ENCODE peak calls at places on chromosomes 7 and 10, in four cellular contexts. One of them, this sample, is unnamed.

GRCh38 chr10:110425684-110426293 is 71.9 kb upstream of the DUSP5 start:
- DNase-seq in prostate gland: no peak
- DNase-seq in AG09309: peak
- DNase-seq in neural crest cell: no peak
- DNase-seq in this sample: no peak

GRCh38 chr7:32890010-32890552 is 1.5 kb downstream of the KBTBD2 start:
- DNase-seq in prostate gland: peak
- DNase-seq in AG09309: no peak
- DNase-seq in neural crest cell: no peak
- DNase-seq in this sample: no peak

GRCh38 chr10:102621418-102622325 is 22.6 kb upstream of the TRIM8 start:
- DNase-seq in AG09309: no peak
- DNase-seq in neural crest cell: no peak
- DNase-seq in prostate gland: peak
- DNase-seq in this sample: peak

GRCh38 chr10:16987976-16988610 is 141.5 kb downstream of the CUBN start:
- DNase-seq in neural crest cell: no peak
- DNase-seq in AG09309: no peak
- DNase-seq in prostate gland: no peak
- DNase-seq in this sample: no peak

GRCh38 chr7:98212532-98213041 is 1.3 kb downstream of the BHLHA15 start:
- DNase-seq in AG09309: no peak
- DNase-seq in neural crest cell: no peak
- DNase-seq in prostate gland: no peak
- DNase-seq in this sample: no peak

GRCh38 chr10:78274491-78274890 is 240.8 kb downstream of the RPS24 start:
- DNase-seq in AG09309: no peak
- DNase-seq in neural crest cell: no peak
- DNase-seq in prostate gland: no peak
- DNase-seq in this sample: no peak

GRCh38 chr10:31288961-31289360 is 30.1 kb upstream of the ZEB1 start:
- DNase-seq in AG09309: peak
- DNase-seq in prostate gland: no peak
- DNase-seq in neural crest cell: no peak
- DNase-seq in this sample: no peak

GRCh38 chr7:142356166-142356565 is 98.3 kb upstream of the PRSS58 start:
- DNase-seq in prostate gland: no peak
- DNase-seq in AG09309: no peak
- DNase-seq in neural crest cell: no peak
- DNase-seq in this sample: no peak

GRCh38 chr7:92614586-92615237 is 24.5 kb upstream of the FAM133B start:
- DNase-seq in neural crest cell: no peak
- DNase-seq in AG09309: peak
- DNase-seq in prostate gland: no peak
- DNase-seq in this sample: no peak

GRCh38 chr7:147700702-147701101 is 889.9 kb upstream of the C7orf33 start:
- DNase-seq in neural crest cell: no peak
- DNase-seq in prostate gland: no peak
- DNase-seq in AG09309: no peak
- DNase-seq in this sample: no peak

GRCh38 chr7:22549667-22550513 is 49.9 kb upstream of the STEAP1B start:
- DNase-seq in neural crest cell: peak
- DNase-seq in AG09309: no peak
- DNase-seq in prostate gland: no peak
- DNase-seq in this sample: no peak

GRCh38 chr10:30070001-30070759 is 10.8 kb upstream of the JCAD start:
- DNase-seq in neural crest cell: no peak
- DNase-seq in prostate gland: no peak
- DNase-seq in AG09309: peak
- DNase-seq in this sample: no peak

GRCh38 chr7:106820321-106821217 is 44.5 kb upstream of the PIK3CG start:
- DNase-seq in prostate gland: no peak
- DNase-seq in neural crest cell: no peak
- DNase-seq in AG09309: no peak
- DNase-seq in this sample: no peak

GRCh38 chr7:43110790-43111362 is 1.6 kb upstream of the HECW1 start:
- DNase-seq in prostate gland: no peak
- DNase-seq in neural crest cell: no peak
- DNase-seq in AG09309: no peak
- DNase-seq in this sample: no peak

GRCh38 chr7:69334706-69335105 is 263.6 kb upstream of the AUTS2 start:
- DNase-seq in AG09309: no peak
- DNase-seq in neural crest cell: no peak
- DNase-seq in prostate gland: no peak
- DNase-seq in this sample: no peak

GRCh38 chr7:47724335-47724982 is 142.5 kb upstream of the TNS3 start:
- DNase-seq in AG09309: peak
- DNase-seq in neural crest cell: no peak
- DNase-seq in prostate gland: no peak
- DNase-seq in this sample: no peak

GRCh38 chr7:157412021-157412443 is 75.2 kb downstream of the DNAJB6 start:
- DNase-seq in neural crest cell: no peak
- DNase-seq in prostate gland: no peak
- DNase-seq in AG09309: peak
- DNase-seq in this sample: no peak

GRCh38 chr7:108716783-108717182 is 147.1 kb downstream of the DNAJB9 start:
- DNase-seq in AG09309: peak
- DNase-seq in prostate gland: no peak
- DNase-seq in neural crest cell: no peak
- DNase-seq in this sample: no peak

GRCh38 chr10:104336829-104337526 is 1.3 kb downstream of the ITPRIP start:
- DNase-seq in AG09309: peak
- DNase-seq in prostate gland: no peak
- DNase-seq in neural crest cell: no peak
- DNase-seq in this sample: no peak

GRCh38 chr7:18762189-18762588 is 266.6 kb downstream of the HDAC9 start:
- DNase-seq in AG09309: no peak
- DNase-seq in neural crest cell: no peak
- DNase-seq in prostate gland: no peak
- DNase-seq in this sample: no peak

GRCh38 chr10:98920807-98921206 is 314.8 kb downstream of the HPSE2 start:
- DNase-seq in neural crest cell: no peak
- DNase-seq in prostate gland: no peak
- DNase-seq in AG09309: no peak
- DNase-seq in this sample: no peak

GRCh38 chr10:131311661-131312260 is at the start of gene TCERG1L:
- DNase-seq in AG09309: no peak
- DNase-seq in prostate gland: no peak
- DNase-seq in neural crest cell: peak
- DNase-seq in this sample: no peak

GRCh38 chr10:79345241-79346011 is 1.8 kb upstream of the PPIF start:
- DNase-seq in AG09309: no peak
- DNase-seq in neural crest cell: no peak
- DNase-seq in prostate gland: no peak
- DNase-seq in this sample: no peak

GRCh38 chr10:90372442-90372841 is 485.4 kb downstream of the HTR7 start:
- DNase-seq in prostate gland: no peak
- DNase-seq in AG09309: no peak
- DNase-seq in neural crest cell: no peak
- DNase-seq in this sample: no peak

GRCh38 chr7:132353902-132354301 is 222.4 kb downstream of the PLXNA4 start:
- DNase-seq in prostate gland: no peak
- DNase-seq in AG09309: no peak
- DNase-seq in neural crest cell: no peak
- DNase-seq in this sample: no peak

GRCh38 chr10:56646712-56647111 is 285.7 kb upstream of the ZWINT start:
- DNase-seq in neural crest cell: no peak
- DNase-seq in AG09309: no peak
- DNase-seq in prostate gland: no peak
- DNase-seq in this sample: no peak

GRCh38 chr7:24979470-24979862 is 512 bp downstream of the OSBPL3 start:
- DNase-seq in neural crest cell: peak
- DNase-seq in AG09309: no peak
- DNase-seq in prostate gland: peak
- DNase-seq in this sample: no peak

GRCh38 chr7:74379938-74380337 is 73.8 kb upstream of the GTF2IRD1 start:
- DNase-seq in AG09309: no peak
- DNase-seq in prostate gland: peak
- DNase-seq in neural crest cell: no peak
- DNase-seq in this sample: peak

GRCh38 chr7:7791523-7791922 is 73.1 kb upstream of the RPA3 start:
- DNase-seq in neural crest cell: no peak
- DNase-seq in AG09309: no peak
- DNase-seq in prostate gland: no peak
- DNase-seq in this sample: no peak

DNA sequence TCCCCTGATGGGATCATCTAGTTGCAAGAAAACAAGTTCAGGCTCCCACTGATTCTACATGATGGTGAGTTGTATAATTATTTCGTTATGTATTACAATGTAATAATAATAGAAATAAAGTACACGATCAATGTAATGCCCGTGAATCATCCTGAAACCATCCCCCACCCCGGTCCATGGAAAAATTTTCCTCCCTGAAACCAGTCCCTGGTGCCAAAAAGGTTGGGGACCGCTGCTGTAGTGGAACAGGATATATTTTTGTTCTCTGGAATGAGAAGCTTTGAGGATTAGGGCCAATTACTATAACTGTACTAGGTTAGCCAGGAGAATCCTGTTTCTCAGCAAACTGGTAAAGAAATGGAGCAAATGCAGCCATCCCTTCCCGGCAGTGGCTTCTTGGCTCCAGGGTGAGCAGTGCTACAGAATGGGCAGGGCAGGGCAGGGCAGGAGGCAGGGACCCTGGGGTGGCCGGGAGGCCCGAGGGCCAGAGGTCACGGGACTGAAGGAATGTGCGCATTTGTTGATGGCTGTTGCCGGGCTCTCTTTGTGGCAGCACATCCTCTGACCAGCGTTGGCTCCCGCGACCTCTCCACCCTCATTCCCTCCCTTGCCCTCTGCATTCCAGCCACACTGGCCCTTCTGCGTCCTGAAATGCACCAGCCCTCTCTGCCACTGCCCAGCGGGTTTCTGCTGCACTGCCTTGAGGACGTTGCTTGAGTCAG is 162.3 kb upstream of the NPS start:
- DNase-seq in AG09309: no peak
- DNase-seq in neural crest cell: no peak
- DNase-seq in prostate gland: no peak
- DNase-seq in this sample: no peak
- TF ChIP-seq CTCF in AG09309: no peak
- TF ChIP-seq CTCF in neural crest cell: no peak
- TF ChIP-seq CTCF in prostate gland: no peak
- TF ChIP-seq CTCF in this sample: no peak

DNA sequence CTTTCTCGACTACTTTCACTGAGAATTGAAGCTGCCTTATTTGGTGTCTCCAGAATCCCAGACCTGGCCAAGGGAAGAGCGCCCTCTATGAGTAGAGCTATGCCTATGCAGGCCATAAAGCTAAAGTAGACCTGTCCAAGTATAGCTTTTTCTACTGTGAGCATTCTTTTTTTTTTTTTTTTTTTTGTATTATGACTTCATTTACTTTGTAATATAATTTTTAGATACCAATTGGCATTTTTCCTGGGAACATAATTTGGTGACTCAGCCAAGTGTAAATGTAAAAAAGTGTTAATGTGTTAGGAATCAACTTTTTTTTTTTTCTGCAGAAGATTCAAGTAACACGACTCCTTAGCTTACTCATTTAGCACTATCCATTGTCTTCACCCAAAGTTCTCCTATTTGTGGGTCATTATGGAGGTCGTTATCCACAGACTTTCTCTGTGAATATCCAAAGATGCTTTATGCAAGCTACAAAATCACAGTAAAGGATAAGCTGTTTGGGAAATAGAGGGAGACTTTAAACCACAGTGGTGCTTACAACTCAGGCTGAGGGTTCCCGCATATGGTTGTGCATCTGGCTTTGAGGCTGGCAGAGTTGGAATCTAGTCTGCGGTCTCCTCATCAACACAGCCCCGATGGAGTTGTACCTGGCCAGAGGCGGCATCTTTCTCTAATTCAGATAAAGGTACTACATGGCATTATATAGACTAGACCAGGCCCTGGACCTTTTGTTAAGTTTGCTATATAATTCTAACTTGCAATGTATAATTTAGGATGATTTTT is 1040.2 kb upstream of the SORCS1 start:
- DNase-seq in prostate gland: no peak
- DNase-seq in neural crest cell: peak
- DNase-seq in AG09309: no peak
- DNase-seq in this sample: no peak
- TF ChIP-seq CTCF in prostate gland: no peak
- TF ChIP-seq CTCF in neural crest cell: peak
- TF ChIP-seq CTCF in AG09309: peak
- TF ChIP-seq CTCF in this sample: peak

GRCh38 chr7:115034515-115034914 is 112.6 kb downstream of the MDFIC start:
- DNase-seq in AG09309: no peak
- DNase-seq in prostate gland: no peak
- DNase-seq in neural crest cell: no peak
- DNase-seq in this sample: no peak

GRCh38 chr7:115038158-115038557 is 116.3 kb downstream of the MDFIC start:
- DNase-seq in AG09309: no peak
- DNase-seq in prostate gland: no peak
- DNase-seq in neural crest cell: no peak
- DNase-seq in this sample: no peak

GRCh38 chr7:115033917-115034459 is 112.1 kb downstream of the MDFIC start:
- DNase-seq in AG09309: no peak
- DNase-seq in neural crest cell: no peak
- DNase-seq in prostate gland: no peak
- DNase-seq in this sample: no peak

GRCh38 chr7:115037128-115037802 is 115.4 kb downstream of the MDFIC start:
- DNase-seq in neural crest cell: no peak
- DNase-seq in prostate gland: no peak
- DNase-seq in AG09309: no peak
- DNase-seq in this sample: no peak

DNA sequence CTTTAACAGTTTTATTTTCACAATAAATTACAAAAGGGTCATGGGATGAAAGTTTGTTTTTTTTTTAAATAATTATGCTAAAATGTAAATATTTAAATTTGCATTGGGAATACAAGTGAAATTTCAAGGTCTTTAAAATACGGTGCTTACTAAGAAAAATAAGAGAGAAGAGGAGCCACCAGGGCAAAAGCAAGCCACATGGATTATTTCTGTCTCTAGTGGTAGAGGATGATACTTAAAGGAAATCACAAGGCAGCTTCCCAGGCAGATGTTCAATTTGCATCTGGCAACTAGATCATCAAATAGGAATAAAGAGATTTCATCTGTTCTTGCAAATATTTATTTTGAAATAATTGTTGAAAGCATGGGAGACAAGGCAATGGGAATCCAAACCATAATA is 111.1 kb downstream of the MDFIC start:
- DNase-seq in prostate gland: no peak
- DNase-seq in neural crest cell: no peak
- DNase-seq in AG09309: no peak
- DNase-seq in this sample: no peak
- TF ChIP-seq CTCF in prostate gland: no peak
- TF ChIP-seq CTCF in neural crest cell: peak
- TF ChIP-seq CTCF in AG09309: no peak
- TF ChIP-seq CTCF in this sample: no peak

GRCh38 chr10:43131256-43131655 is 7.0 kb upstream of the CSGALNACT2 start:
- DNase-seq in neural crest cell: no peak
- DNase-seq in AG09309: no peak
- DNase-seq in prostate gland: no peak
- DNase-seq in this sample: no peak

GRCh38 chr10:43127447-43127846 is 10.8 kb upstream of the CSGALNACT2 start:
- DNase-seq in prostate gland: no peak
- DNase-seq in AG09309: no peak
- DNase-seq in neural crest cell: no peak
- DNase-seq in this sample: no peak

GRCh38 chr10:43130756-43131155 is 7.5 kb upstream of the CSGALNACT2 start:
- DNase-seq in neural crest cell: no peak
- DNase-seq in prostate gland: no peak
- DNase-seq in AG09309: no peak
- DNase-seq in this sample: no peak

GRCh38 chr10:43128331-43128730 is 9.9 kb upstream of the CSGALNACT2 start:
- DNase-seq in neural crest cell: no peak
- DNase-seq in AG09309: no peak
- DNase-seq in prostate gland: no peak
- DNase-seq in this sample: no peak

GRCh38 chr10:43128958-43129706 is 9.1 kb upstream of the CSGALNACT2 start:
- DNase-seq in neural crest cell: no peak
- DNase-seq in AG09309: peak
- DNase-seq in prostate gland: no peak
- DNase-seq in this sample: no peak
- TF ChIP-seq CTCF in neural crest cell: no peak
- TF ChIP-seq CTCF in AG09309: no peak
- TF ChIP-seq CTCF in prostate gland: no peak
- TF ChIP-seq CTCF in this sample: no peak

This sample was measured in LNCaP clone FGC.